ENCODE peak calls at places on chromosomes 1 and 21, in seven cellular contexts. X, P, M, S, D, Z and V are unnamed samples.

GRCh38 chr21:21816778-21817177 is 818.6 kb downstream of the NCAM2 start:
- DNase-seq in X (no peak), P (no peak), M (no peak), S (no peak), D (no peak), Z (no peak), V (no peak)

GRCh38 chr21:46229133-46229922 is 754 bp upstream of the LSS start:
- DNase-seq in X (peak), P (no peak), M (no peak), S (no peak), D (no peak), Z (no peak), V (no peak)

GRCh38 chr1:183227963-183228649 is 42.0 kb downstream of the LAMC2 start:
- DNase-seq in X (no peak), P (no peak), M (peak), S (peak), D (peak), Z (no peak), V (peak)

GRCh38 chr1:202270871-202271326 is 70.8 kb downstream of the UBE2T start:
- DNase-seq in X (no peak), P (no peak), M (no peak), S (no peak), D (no peak), Z (no peak), V (no peak)

GRCh38 chr1:171984850-171985485 is 143.7 kb downstream of the DNM3 start:
- DNase-seq in X (no peak), P (no peak), M (peak), S (no peak), D (peak), Z (no peak), V (peak)

GRCh38 chr1:32684167-32684811 is 18.3 kb downstream of the SYNC start:
- DNase-seq in X (no peak), P (no peak), M (peak), S (no peak), D (peak), Z (peak), V (no peak)

GRCh38 chr21:37868896-37869295 is 47.4 kb downstream of the KCNJ6 start:
- DNase-seq in X (no peak), P (no peak), M (no peak), S (no peak), D (no peak), Z (no peak), V (no peak)

GRCh38 chr1:225944951-225945350 is 3.9 kb upstream of the LEFTY2 start:
- DNase-seq in X (no peak), P (no peak), M (no peak), S (no peak), D (no peak), Z (no peak), V (no peak)